ENCODE peak calls at places on chromosome 21, in seven cellular contexts. E is NCI-H82, S is memory B cell, T is HEK293T, R is AG08396, J is A172, Q is NCI-H524 treated with DMSO at 0.1 percent for 48 hours. K is an unnamed sample.

GRCh38 chr21:26966360-26966977 is 419 bp downstream of the ADAMTS5 start:
- DNase-seq in E (no peak), S (no peak), T (no peak), R (peak), J (no peak), Q (no peak), K (no peak)

GRCh38 chr21:32370971-32371766 is 21.6 kb downstream of the URB1 start:
- DNase-seq in E (no peak), S (no peak), T (no peak), R (no peak), J (peak), Q (no peak), K (no peak)

GRCh38 chr21:36235058-36235582 is 78.5 kb downstream of the DOP1B start:
- DNase-seq in E (no peak), S (no peak), T (no peak), R (no peak), J (peak), Q (no peak), K (no peak)

GRCh38 chr21:41985662-41986416 is 24.3 kb downstream of the ZBTB21 start:
- DNase-seq in E (no peak), S (no peak), T (no peak), R (no peak), J (no peak), Q (no peak), K (no peak)

GRCh38 chr21:31921079-31921478 is 48.3 kb downstream of the HUNK start:
- DNase-seq in E (no peak), S (no peak), T (no peak), R (peak), J (peak), Q (no peak), K (no peak)

GRCh38 chr21:42056996-42057689 is 14.0 kb upstream of the UMODL1 start:
- DNase-seq in E (no peak), S (no peak), T (no peak), R (peak), J (no peak), Q (no peak), K (no peak)

GRCh38 chr21:42654179-42654912 is 925 bp downstream of the PDE9A start:
- DNase-seq in E (peak), S (peak), T (peak), R (no peak), J (no peak), Q (peak), K (no peak)

GRCh38 chr21:15483138-15483780 is 246.5 kb upstream of the USP25 start:
- DNase-seq in E (peak), S (peak), T (peak), R (peak), J (peak), Q (peak), K (peak)

GRCh38 chr21:29423051-29423450 is 124.3 kb downstream of the BACH1 start:
- DNase-seq in E (peak), S (no peak), T (no peak), R (no peak), J (no peak), Q (no peak), K (no peak)

GRCh38 chr21:38486221-38486620 is 12.1 kb downstream of the ERG start:
- DNase-seq in E (no peak), S (no peak), T (no peak), R (no peak), J (peak), Q (no peak), K (no peak)

GRCh38 chr21:34100789-34101188 is 27.4 kb downstream of the MRPS6 start:
- DNase-seq in E (no peak), S (no peak), T (no peak), R (peak), J (no peak), Q (no peak), K (no peak)

GRCh38 chr21:25578070-25578961 is 29.0 kb downstream of the MRPL39 start:
- DNase-seq in E (no peak), S (no peak), T (no peak), R (no peak), J (peak), Q (no peak), K (no peak)

GRCh38 chr21:36028127-36029069 is 31.9 kb downstream of the SETD4 start:
- DNase-seq in E (peak), S (peak), T (peak), R (peak), J (peak), Q (peak), K (peak)

GRCh38 chr21:15682182-15682895 is 47.4 kb upstream of the USP25 start:
- DNase-seq in E (no peak), S (no peak), T (no peak), R (peak), J (peak), Q (no peak), K (no peak)